ENCODE peak calls at places on chromosomes 16 and 17, in five cellular contexts. Z, Q, N, L and F are unnamed samples. For H3K9me3, the result is how much of the 10 kb centered on the place peaks cover.

GRCh38 chr17:42518046-42518754 is 17.8 kb upstream of the NAGLU start:
- DNase-seq in Z (no peak), L (peak), Q (peak), N (peak), F (no peak)

GRCh38 chr16:4675864-4676786 is 17.2 kb upstream of the NUDT16L1 start:
- DNase-seq in Q (no peak), Z (no peak), L (no peak), N (no peak), F (no peak)

GRCh38 chr16:86660623-86661022 is 82.3 kb downstream of the FOXL1 start:
- DNase-seq in N (no peak), Q (no peak), Z (no peak), L (no peak), F (no peak)

GRCh38 chr17:17938388-17939107 is 33.7 kb downstream of the TOM1L2 start:
- DNase-seq in Q (peak), N (no peak), Z (no peak), L (no peak), F (no peak)

GRCh38 chr16:2784536-2785100 is 2.7 kb downstream of the PRSS33 start:
- DNase-seq in Q (no peak), N (no peak), Z (no peak), L (peak), F (no peak)

GRCh38 chr16:12902511-12903324 is 1.3 kb downstream of the SHISA9 start:
- DNase-seq in L (no peak), Q (no peak), Z (peak), N (no peak), F (no peak)

GRCh38 chr16:54928421-54929089 is 2.1 kb upstream of the IRX5 start:
- DNase-seq in N (peak), Q (no peak), Z (peak), L (peak), F (peak)

GRCh38 chr17:37770631-37771518 is 26.0 kb upstream of the HNF1B start:
- DNase-seq in L (peak), Z (peak), N (peak), Q (peak), F (peak)

GRCh38 chr16:12252616-12253015 is 276.1 kb downstream of the SNX29 start:
- DNase-seq in Q (no peak), Z (no peak), L (no peak), N (no peak), F (no peak)

GRCh38 chr17:76735586-76736348 is 1.4 kb downstream of the SRSF2 start:
- DNase-seq in L (no peak), N (no peak), Z (no peak), Q (no peak), F (no peak)

GRCh38 chr17:11178576-11178975 is 62.4 kb upstream of the SHISA6 start:
- DNase-seq in N (no peak), Z (no peak), Q (no peak), L (no peak), F (no peak)

GRCh38 chr16:15775209-15775608 is 81.6 kb downstream of the MYH11 start:
- DNase-seq in N (no peak), L (no peak), Q (no peak), Z (no peak), F (no peak)

GRCh38 chr17:60345233-60345632 is 46.7 kb downstream of the USP32 start:
- DNase-seq in L (no peak), N (no peak), Q (no peak), Z (no peak), F (no peak)
- H3K9me3 ChIP-seq in L (under half), N (under half), Q (under half), Z (under half), F (under half)

GRCh38 chr16:66606000-66606751 is 1.7 kb downstream of the CMTM3 start:
- DNase-seq in Z (no peak), N (no peak), Q (no peak), L (no peak), F (no peak)
- H3K4me3 ChIP-seq in Z (peak), N (no peak), Q (peak), L (peak), F (no peak)

GRCh38 chr16:73022534-73022933 is 25.4 kb downstream of the ZFHX3 start:
- DNase-seq in N (no peak), Z (no peak), Q (no peak), L (no peak), F (no peak)
- TF ChIP-seq CTCF in N (no peak), Z (no peak), Q (no peak), L (no peak), F (no peak)

GRCh38 chr17:71613996-71614395 is 506.8 kb upstream of the SOX9 start:
- DNase-seq in Q (no peak), N (no peak), L (no peak), Z (no peak), F (no peak)

GRCh38 chr17:71615820-71616219 is 505.0 kb upstream of the SOX9 start:
- DNase-seq in Q (no peak), N (no peak), Z (no peak), L (no peak), F (no peak)
- H3K9me3 ChIP-seq in Q (under half), N (under half), Z (under half), L (under half), F (under half)

GRCh38 chr16:67156146-67156844 is 3.4 kb downstream of the TRADD start:
- DNase-seq in L (no peak), Z (no peak), N (no peak), Q (peak), F (no peak)

GRCh38 chr16:67155305-67156145 is 4.2 kb downstream of the TRADD start:
- DNase-seq in L (peak), N (peak), Z (peak), Q (peak), F (peak)

GRCh38 chr16:67157106-67157748 is 2.5 kb downstream of the TRADD start:
- DNase-seq in Q (no peak), L (no peak), Z (no peak), N (no peak), F (no peak)

GRCh38 chr16:67158637-67159600 is 790 bp downstream of the TRADD start:
- DNase-seq in L (no peak), N (peak), Z (peak), Q (peak), F (peak)

GRCh38 chr16:67157892-67158635 is 1.6 kb downstream of the TRADD start:
- DNase-seq in Z (no peak), N (no peak), Q (no peak), L (no peak), F (no peak)
- H3K4me3 ChIP-seq in Z (no peak), N (no peak), Q (no peak), L (no peak), F (no peak)

GRCh38 chr16:7340938-7341337 is 8.3 kb downstream of the RBFOX1 start:
- DNase-seq in N (no peak), Z (no peak), L (no peak), Q (no peak), F (no peak)

GRCh38 chr16:7345423-7345822 is 12.8 kb downstream of the RBFOX1 start:
- DNase-seq in Q (no peak), N (no peak), L (peak), Z (no peak), F (no peak)

GRCh38 chr16:7344806-7345416 is 12.3 kb downstream of the RBFOX1 start:
- DNase-seq in N (no peak), Q (no peak), L (peak), Z (no peak), F (no peak)

GRCh38 chr16:7343271-7343670 is 10.6 kb downstream of the RBFOX1 start:
- DNase-seq in Z (no peak), L (no peak), N (no peak), Q (no peak), F (no peak)

GRCh38 chr16:7342598-7342997 is 10.0 kb downstream of the RBFOX1 start:
- DNase-seq in Z (no peak), L (no peak), N (no peak), Q (no peak), F (no peak)
- TF ChIP-seq CTCF in Z (no peak), L (no peak), N (no peak), Q (no peak), F (no peak)

GRCh38 chr16:35142147-35142808 is 1682.9 kb downstream of the TP53TG3F start:
- DNase-seq in Z (no peak), L (no peak), N (no peak), Q (no peak), F (no peak)

GRCh38 chr16:35146031-35146710 is 1686.8 kb downstream of the TP53TG3F start:
- DNase-seq in N (no peak), Q (no peak), Z (no peak), L (no peak), F (no peak)

GRCh38 chr16:35142809-35143192 is 1683.4 kb downstream of the TP53TG3F start:
- DNase-seq in Q (no peak), Z (no peak), N (no peak), L (no peak), F (no peak)

GRCh38 chr16:35146723-35147458 is 1687.5 kb downstream of the TP53TG3F start:
- DNase-seq in L (no peak), Z (no peak), N (no peak), Q (no peak), F (no peak)

DNA sequence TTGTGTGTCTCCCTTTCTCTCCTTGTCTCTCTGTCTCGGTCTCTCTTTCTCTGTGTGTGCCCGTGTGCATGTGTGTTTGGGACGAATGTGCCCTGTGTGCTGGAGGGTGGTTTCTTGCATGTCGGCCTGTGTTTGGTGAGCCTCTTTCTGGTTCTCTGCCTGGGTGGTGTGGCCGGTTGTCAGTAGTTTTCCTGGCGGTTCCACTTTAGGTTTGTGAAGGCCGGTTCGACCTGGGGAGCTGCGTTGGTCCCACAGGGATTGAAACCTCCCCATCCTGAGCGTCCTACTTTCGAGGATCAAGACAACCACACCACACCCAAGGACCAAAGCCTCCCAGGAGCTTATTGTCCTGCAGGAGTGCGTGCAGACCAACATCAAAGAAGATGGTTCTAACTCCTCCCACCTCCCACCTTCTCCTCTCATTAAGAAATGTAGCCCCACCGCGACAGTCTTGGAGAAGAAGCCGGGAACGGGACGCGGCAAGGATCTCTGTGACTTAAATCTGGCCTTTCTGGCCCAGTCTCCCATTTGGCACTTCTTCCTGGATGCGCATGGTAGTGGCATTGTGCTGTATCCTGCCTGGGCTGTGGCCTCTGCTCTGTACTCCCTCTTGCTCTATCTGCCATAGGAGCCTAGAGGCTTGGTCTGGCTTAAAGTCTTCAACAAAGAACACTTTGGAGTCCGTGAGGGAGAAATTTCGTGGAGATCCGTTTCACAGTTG is 1685.0 kb downstream of the TP53TG3F start:
- DNase-seq in Q (no peak), N (no peak), L (no peak), Z (no peak), F (no peak)
- H3K9me3 ChIP-seq in Q (under half), N (under half), L (under half), Z (under half), F (under half)